ENCODE peak calls at places on chromosome 2, in seven cellular contexts. K is mesendoderm, C is trophoblast cell, G is IMR-90, H is heart right ventricle, N is neural progenitor cell, X is endodermal cell. B is an unnamed sample. For H3K36me3 and H3K4me1, the result is how much of the 10 kb centered on the place peaks cover.

GRCh38 chr2:151649966-151650365 is 84.3 kb downstream of the NEB start:
- DNase-seq in C (no peak), H (no peak), X (no peak), N (no peak), K (no peak), G (no peak), B (no peak)

GRCh38 chr2:154758871-154759270 is 60.4 kb downstream of the KCNJ3 start:
- DNase-seq in X (no peak), G (no peak), N (no peak), K (no peak), H (no peak), C (no peak), B (no peak)

GRCh38 chr2:46749042-46749461 is 166.6 kb downstream of the MCFD2 start:
- DNase-seq in H (no peak), C (no peak), K (peak), X (no peak), G (peak), N (no peak), B (no peak)

GRCh38 chr2:35080231-35080905 is 1275.2 kb upstream of the CRIM1 start:
- DNase-seq in G (no peak), X (no peak), N (no peak), C (no peak), H (no peak), K (no peak), B (no peak)

GRCh38 chr2:183998797-183999190 is 599.5 kb upstream of the ZNF804A start:
- DNase-seq in K (peak), X (no peak), G (no peak), N (no peak), H (no peak), C (peak), B (no peak)

GRCh38 chr2:216474925-216475670 is 23.5 kb upstream of the RPL37A start:
- DNase-seq in N (no peak), K (no peak), C (no peak), X (no peak), H (no peak), G (no peak), B (no peak)

GRCh38 chr2:39479696-39480095 is 42.6 kb upstream of the MAP4K3 start:
- DNase-seq in C (no peak), K (no peak), G (peak), X (no peak), N (no peak), H (no peak), B (no peak)

GRCh38 chr2:41923156-41923786 is 124.5 kb upstream of the PKDCC start:
- DNase-seq in K (peak), N (no peak), C (no peak), G (no peak), H (no peak), X (no peak), B (no peak)

GRCh38 chr2:126934803-126935202 is 36.1 kb downstream of the TEX51 start:
- DNase-seq in C (no peak), K (no peak), H (no peak), N (no peak), G (no peak), X (no peak), B (no peak)

GRCh38 chr2:58051445-58051844 is 4.8 kb downstream of the VRK2 start:
- DNase-seq in K (no peak), N (no peak), H (no peak), X (no peak), G (no peak), C (no peak), B (no peak)

GRCh38 chr2:43417296-43417695 is 178.5 kb downstream of the THADA start:
- DNase-seq in C (peak), X (no peak), N (no peak), K (no peak), G (no peak), H (no peak), B (no peak)

GRCh38 chr2:230007931-230008707 is 60.6 kb downstream of the SLC16A14 start:
- DNase-seq in N (peak), H (peak), G (peak), C (peak), X (peak), K (peak), B (peak)

GRCh38 chr2:26346454-26347053 is at the start of gene ADGRF3:
- DNase-seq in K (peak), H (peak), G (peak), N (peak), C (peak), X (peak), B (peak)

DNA sequence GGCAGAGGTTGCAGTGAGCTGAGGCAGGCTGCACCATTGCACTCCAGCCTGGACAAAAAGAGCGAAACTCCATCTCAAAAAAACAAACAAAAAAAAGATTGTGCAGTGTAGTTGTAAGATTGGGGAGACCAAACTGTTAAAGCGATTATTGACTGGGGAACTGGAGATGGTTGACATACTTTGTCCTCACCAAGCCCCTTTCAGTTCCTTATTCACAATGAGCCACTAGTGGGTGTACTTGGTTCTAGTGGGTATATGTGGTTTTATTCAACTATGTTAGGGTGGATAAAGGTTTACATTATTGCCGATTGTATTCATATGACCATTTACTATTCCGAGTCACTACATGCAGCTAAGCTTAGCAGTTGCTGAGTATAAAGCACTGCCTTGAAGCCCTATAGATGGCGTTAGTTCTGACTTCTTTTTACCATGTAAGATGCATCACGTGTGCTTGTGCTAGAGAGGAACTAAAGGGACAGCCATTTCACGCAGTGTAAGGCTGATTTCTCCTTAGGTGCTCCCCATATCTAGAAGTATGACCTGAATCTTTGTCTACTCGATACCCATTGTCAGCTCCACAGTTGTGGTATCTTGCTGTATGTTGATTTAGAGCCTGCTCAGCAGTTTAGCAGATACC is 12.1 kb downstream of the EIF4E2 start:
- DNase-seq in G (no peak), N (no peak), X (no peak), K (peak), C (peak), H (no peak), B (no peak)
- H3K36me3 ChIP-seq in G (half or more), N (under half), X (half or more), K (under half), C (under half), H (under half), B (half or more)

GRCh38 chr2:54456526-54457325 is 599 bp downstream of the SPTBN1 start:
- DNase-seq in C (peak), N (peak), K (peak), G (peak), X (peak), H (peak), B (peak)

GRCh38 chr2:54454548-54454921 is 1.6 kb upstream of the SPTBN1 start:
- DNase-seq in N (no peak), H (no peak), C (no peak), K (no peak), G (no peak), X (no peak), B (no peak)

GRCh38 chr2:54455584-54456525 is at the start of gene SPTBN1:
- DNase-seq in C (peak), K (peak), G (peak), N (peak), X (peak), H (peak), B (peak)

GRCh38 chr2:54457326-54458023 is 1.3 kb downstream of the SPTBN1 start:
- DNase-seq in X (peak), H (no peak), N (peak), K (peak), G (no peak), C (no peak), B (peak)

GRCh38 chr2:54454922-54455583 is 1.1 kb upstream of the SPTBN1 start:
- DNase-seq in G (no peak), K (peak), X (no peak), C (peak), N (peak), H (peak), B (no peak)
- H3K4me3 ChIP-seq in G (peak), K (peak), X (peak), C (peak), N (peak), H (peak), B (peak)

GRCh38 chr2:33495683-33496082 is 19.2 kb downstream of the RASGRP3 start:
- DNase-seq in C (no peak), H (no peak), G (no peak), N (no peak), X (no peak), K (no peak), B (no peak)
- H3K4me1 ChIP-seq in C (under half), H (half or more), G (under half), N (under half), X (under half), K (under half), B (under half)

GRCh38 chr2:98556634-98557033 is 51.7 kb downstream of the COA5 start:
- DNase-seq in K (no peak), X (no peak), N (no peak), G (no peak), C (no peak), H (no peak), B (no peak)
- H3K36me3 ChIP-seq in K (under half), X (half or more), N (under half), G (under half), C (under half), H (under half), B (half or more)

GRCh38 chr2:80643598-80643997 is 339.0 kb upstream of the LRRTM1 start:
- DNase-seq in G (no peak), N (no peak), X (no peak), H (no peak), C (no peak), K (no peak), B (no peak)
- H3K4me3 ChIP-seq in G (no peak), N (no peak), X (no peak), H (no peak), C (no peak), K (no peak), B (no peak)

DNA sequence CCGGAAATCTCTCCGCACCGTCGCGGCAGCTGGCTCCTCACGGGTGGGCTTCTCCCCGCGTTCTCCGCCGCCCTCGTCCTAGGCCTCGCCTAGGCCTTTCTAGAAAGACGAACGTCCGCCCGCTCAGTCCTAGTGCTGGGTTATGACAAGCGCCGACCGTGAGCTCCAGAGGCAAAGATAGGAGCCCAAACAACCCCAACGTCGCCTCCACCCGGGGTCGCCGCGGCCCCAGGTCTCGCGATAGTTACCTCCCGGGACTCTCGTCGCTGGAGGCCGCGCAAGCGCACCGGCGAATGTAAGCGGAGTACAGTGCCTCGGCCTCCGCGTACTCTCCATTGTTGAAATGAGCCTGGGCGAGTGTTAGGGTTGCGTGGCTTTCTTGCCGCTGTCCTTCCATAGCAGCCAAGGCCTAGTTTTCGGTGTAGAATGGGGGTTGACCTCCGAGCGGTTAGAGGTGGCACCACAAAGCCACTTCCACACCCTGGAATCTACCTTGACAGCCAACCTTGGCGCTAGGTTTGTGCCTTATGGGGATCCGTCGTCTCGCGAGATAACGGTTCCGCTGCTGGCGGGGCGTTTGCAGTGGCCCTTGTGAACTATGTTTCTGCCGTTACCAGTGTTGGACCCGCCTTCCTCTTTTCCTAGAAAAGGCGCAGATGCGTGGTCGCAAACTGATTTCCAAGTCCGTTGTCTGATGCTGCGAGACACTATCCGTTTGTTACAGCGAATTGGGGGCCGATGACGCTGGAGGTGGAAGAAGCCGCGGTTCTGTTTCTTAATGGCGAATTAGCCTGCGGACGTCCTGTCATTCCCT is at the start of gene TTC32:
- DNase-seq in X (peak), C (peak), G (peak), H (peak), N (peak), K (peak), B (peak)
- H3K4me1 ChIP-seq in X (under half), C (under half), G (under half), H (half or more), N (under half), K (under half), B (under half)

GRCh38 chr2:9480157-9480556 is 5.8 kb downstream of the IAH1 start:
- DNase-seq in H (no peak), N (no peak), K (no peak), C (no peak), G (no peak), X (no peak), B (no peak)

GRCh38 chr2:9483107-9483506 is 8.8 kb downstream of the IAH1 start:
- DNase-seq in G (no peak), C (peak), X (no peak), H (no peak), N (no peak), K (no peak), B (no peak)

GRCh38 chr2:9488583-9489547 is 14.5 kb downstream of the IAH1 start:
- DNase-seq in H (no peak), G (peak), C (no peak), X (no peak), N (no peak), K (no peak), B (no peak)

GRCh38 chr2:9481257-9481922 is 7.0 kb downstream of the IAH1 start:
- DNase-seq in K (peak), H (no peak), X (no peak), C (no peak), N (no peak), G (peak), B (no peak)

GRCh38 chr2:9484533-9484932 is 10.2 kb downstream of the IAH1 start:
- DNase-seq in C (no peak), N (no peak), G (peak), X (no peak), H (no peak), K (no peak), B (no peak)
- H3K36me3 ChIP-seq in C (under half), N (under half), G (half or more), X (half or more), H (under half), K (under half), B (half or more)

DNA sequence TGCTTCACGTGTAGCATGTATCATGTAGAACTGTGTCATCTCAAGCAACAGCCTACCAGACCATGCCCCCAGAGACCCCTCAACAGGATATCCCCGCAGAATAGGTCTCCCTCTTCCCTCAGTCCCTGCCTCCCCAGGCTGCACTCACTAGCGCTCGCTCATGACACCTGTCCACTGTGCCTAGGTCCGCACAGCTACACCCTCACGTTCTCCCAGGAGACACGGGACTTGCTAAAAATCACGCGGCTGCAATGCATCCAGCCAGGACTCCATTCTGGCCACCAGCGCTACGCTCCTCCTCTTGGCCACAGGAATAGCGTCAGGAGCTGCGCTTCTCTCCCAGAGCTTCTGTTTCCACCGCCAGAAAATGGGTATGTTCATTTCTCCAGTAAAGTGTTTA is 2.5 kb downstream of the PXDN start:
- DNase-seq in N (no peak), H (no peak), G (no peak), K (no peak), C (no peak), X (peak), B (peak)
- H3K4me3 ChIP-seq in N (peak), H (peak), G (peak), K (no peak), C (no peak), X (peak), B (no peak)

DNA sequence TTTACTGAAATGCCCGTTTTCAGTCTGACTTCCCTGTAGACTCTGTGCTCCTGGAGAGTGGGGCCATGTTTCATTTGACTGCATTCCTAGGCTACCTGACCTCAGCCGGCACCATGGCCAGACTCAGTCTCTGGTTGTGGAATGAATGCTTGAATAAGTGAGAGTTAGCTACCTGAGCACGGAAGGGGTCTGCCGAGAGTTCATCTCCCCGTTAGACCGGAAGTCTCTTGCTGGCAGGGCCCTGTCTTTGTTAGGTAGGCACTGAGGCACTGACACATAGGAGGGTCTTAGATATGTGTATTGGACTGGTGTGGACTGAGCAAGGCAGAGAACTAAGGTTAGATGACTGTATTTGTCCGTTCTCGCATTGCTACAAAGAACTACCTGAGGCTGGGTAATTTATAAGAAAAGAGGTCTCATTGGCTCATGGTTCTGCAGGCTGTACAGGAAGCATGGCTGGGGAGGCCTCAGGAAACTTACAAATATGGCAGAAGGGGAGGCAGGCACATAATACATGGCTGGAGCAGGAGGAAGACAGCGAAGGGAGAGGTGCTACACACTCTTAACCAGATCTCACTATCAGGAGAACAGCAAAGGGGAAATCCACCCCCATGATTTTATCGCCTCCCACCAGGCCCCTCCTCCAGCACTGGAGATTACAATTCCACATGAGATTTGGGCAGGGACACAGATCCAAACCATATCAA is 271.3 kb downstream of the GLI2 start:
- DNase-seq in G (no peak), H (no peak), N (no peak), C (no peak), X (peak), K (no peak), B (no peak)
- H3K4me1 ChIP-seq in G (under half), H (under half), N (under half), C (under half), X (under half), K (under half), B (under half)

DNA sequence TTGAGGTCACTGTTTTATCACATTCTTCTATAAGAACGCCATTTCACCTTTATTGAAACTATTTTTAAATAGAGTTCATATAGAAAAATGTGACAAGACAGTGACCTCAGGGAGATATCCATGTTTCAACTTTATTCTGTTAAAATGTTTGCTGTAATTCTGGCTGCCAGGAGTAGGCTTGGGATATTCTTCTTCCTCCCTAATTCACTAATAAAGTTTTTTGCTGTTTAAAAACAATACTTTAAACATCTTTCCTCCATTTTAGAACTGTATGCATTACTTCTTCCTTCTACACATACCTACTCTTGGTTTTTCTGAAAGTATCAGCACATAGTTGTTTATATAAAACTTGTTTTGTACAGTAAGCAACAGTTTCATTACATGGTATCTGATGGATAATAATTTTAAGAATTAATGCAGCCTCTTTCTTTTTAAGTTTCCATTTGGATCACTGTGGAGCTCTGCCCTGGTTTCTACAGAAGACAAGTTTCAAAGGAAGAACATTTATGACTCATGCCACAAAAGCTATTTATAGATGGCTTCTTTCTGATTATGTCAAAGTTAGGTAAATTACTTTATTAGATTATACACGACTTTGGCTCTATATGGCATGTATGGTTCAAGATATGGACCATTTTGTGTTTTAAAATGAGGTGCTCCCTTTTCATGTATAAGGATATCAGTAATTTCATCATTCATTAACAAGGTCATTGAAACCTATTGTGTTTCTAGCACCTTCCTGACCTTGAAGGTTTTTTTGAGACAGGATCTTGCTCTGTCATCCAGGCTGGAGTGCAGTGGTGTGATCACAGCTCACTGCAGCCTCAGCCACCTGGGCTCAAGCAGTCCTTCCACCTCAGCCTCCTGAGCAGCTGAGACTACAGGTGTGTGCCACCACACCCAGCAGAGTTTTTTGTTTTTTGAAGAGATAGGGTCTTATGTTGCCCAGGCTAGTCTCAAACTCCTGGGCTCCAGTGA is 7.2 kb downstream of the CPSF3 start:
- DNase-seq in N (no peak), K (no peak), X (no peak), C (no peak), G (peak), H (no peak), B (no peak)
- H3K36me3 ChIP-seq in N (under half), K (under half), X (half or more), C (under half), G (under half), H (under half), B (half or more)

B was measured in lower lobe of right lung.